ENCODE peak calls at places on chromosomes 12 and 14, in six cellular contexts. N is ascending aorta, W is cardiac muscle cell, I is psoas muscle, X is left lung, Y is Panc1. Z is an unnamed sample.

GRCh38 chr12:12612403-12612802 is 727 bp downstream of the CREBL2 start:
- DNase-seq in N (no peak), W (peak), I (no peak), X (no peak), Y (no peak), Z (peak)

GRCh38 chr12:89098390-89099102 is 253.8 kb downstream of the DUSP6 start:
- DNase-seq in N (no peak), W (peak), I (no peak), X (no peak), Y (no peak), Z (peak)

GRCh38 chr14:21298358-21298757 is 18.5 kb downstream of the RPGRIP1 start:
- DNase-seq in N (no peak), W (no peak), I (no peak), X (no peak), Y (no peak), Z (no peak)

GRCh38 chr12:77725611-77726010 is 105.1 kb upstream of the NAV3 start:
- DNase-seq in N (no peak), W (peak), I (no peak), X (no peak), Y (no peak), Z (peak)

GRCh38 chr14:106455026-106455425 is 928.6 kb downstream of the TMEM121 start:
- DNase-seq in N (no peak), W (no peak), I (no peak), X (no peak), Y (no peak), Z (no peak)

GRCh38 chr14:97832734-97833133 is 1035.6 kb downstream of the VRK1 start:
- DNase-seq in N (no peak), W (no peak), I (no peak), X (no peak), Y (no peak), Z (no peak)

GRCh38 chr12:5739862-5740370 is 205.1 kb downstream of the ANO2 start:
- DNase-seq in N (no peak), W (no peak), I (no peak), X (no peak), Y (no peak), Z (no peak)

GRCh38 chr14:79280400-79280670 is 931.0 kb downstream of the DIO2 start:
- DNase-seq in N (no peak), W (no peak), I (no peak), X (no peak), Y (no peak), Z (no peak)

GRCh38 chr12:12159988-12160387 is 89.2 kb downstream of the BCL2L14 start:
- DNase-seq in N (no peak), W (peak), I (no peak), X (no peak), Y (no peak), Z (peak)

GRCh38 chr14:28613526-28613925 is 153.1 kb upstream of the FOXG1 start:
- DNase-seq in N (no peak), W (no peak), I (no peak), X (no peak), Y (no peak), Z (no peak)

GRCh38 chr14:29814153-29815057 is 113.2 kb downstream of the PRKD1 start:
- DNase-seq in N (no peak), W (peak), I (peak), X (peak), Y (no peak), Z (no peak)

GRCh38 chr12:7106082-7106481 is 2.9 kb downstream of the C1RL start:
- DNase-seq in N (no peak), W (no peak), I (no peak), X (no peak), Y (no peak), Z (no peak)
- H3K4me3 ChIP-seq in N (no peak), W (no peak), I (no peak), X (no peak), Y (no peak), Z (no peak)

DNA sequence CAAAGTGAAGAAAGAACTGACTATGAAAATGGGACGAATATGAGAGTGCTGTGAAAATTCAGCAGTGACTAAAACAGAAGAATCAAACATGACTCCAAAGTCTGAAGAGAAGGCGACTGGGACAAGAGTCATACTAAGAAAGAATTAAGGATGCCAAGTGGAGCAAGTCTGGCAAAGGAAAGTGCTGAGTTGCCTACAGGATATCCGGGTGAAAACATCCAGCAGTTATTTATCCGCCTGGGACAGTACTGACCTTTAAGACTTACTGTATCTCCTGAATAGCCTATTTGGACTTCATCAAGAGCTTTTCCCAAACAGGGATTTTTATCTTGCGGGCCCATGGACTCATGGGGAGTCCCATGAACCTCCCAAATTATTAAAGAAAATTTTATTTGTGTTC is 41.1 kb downstream of the KICS2 start:
- DNase-seq in N (no peak), W (peak), I (no peak), X (no peak), Y (peak), Z (peak)
- TF ChIP-seq CTCF in N (no peak), W (no peak), I (no peak), X (no peak), Y (no peak), Z (no peak)

GRCh38 chr12:113056381-113056630 is 224 bp upstream of the DTX1 start:
- DNase-seq in N (no peak), W (no peak), I (no peak), X (no peak), Y (no peak), Z (no peak)
- H3K4me3 ChIP-seq in N (peak), W (peak), I (peak), X (peak), Y (peak), Z (no peak)

DNA sequence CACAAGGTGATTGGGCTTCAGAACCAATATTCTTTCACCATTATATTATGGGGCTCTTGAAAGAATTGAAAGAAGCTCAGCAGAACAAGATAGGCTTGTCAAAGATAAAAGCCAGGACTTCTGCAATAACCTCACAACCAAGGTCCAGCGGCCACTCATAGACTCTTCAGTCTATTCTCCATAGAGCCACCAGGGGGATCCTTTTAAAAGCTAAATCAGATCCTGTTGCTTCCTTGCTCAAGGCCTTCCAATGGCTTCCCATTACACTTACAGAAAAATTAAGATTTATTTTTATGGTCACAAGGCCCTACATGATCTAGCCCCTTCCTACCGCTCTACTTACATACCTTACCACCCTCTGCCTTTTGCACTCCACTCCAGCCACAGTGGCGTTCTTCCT is 169.6 kb downstream of the C12orf42 start:
- DNase-seq in N (no peak), W (no peak), I (no peak), X (no peak), Y (no peak), Z (no peak)
- TF ChIP-seq CTCF in N (no peak), W (no peak), I (no peak), X (peak), Y (peak), Z (peak)

DNA sequence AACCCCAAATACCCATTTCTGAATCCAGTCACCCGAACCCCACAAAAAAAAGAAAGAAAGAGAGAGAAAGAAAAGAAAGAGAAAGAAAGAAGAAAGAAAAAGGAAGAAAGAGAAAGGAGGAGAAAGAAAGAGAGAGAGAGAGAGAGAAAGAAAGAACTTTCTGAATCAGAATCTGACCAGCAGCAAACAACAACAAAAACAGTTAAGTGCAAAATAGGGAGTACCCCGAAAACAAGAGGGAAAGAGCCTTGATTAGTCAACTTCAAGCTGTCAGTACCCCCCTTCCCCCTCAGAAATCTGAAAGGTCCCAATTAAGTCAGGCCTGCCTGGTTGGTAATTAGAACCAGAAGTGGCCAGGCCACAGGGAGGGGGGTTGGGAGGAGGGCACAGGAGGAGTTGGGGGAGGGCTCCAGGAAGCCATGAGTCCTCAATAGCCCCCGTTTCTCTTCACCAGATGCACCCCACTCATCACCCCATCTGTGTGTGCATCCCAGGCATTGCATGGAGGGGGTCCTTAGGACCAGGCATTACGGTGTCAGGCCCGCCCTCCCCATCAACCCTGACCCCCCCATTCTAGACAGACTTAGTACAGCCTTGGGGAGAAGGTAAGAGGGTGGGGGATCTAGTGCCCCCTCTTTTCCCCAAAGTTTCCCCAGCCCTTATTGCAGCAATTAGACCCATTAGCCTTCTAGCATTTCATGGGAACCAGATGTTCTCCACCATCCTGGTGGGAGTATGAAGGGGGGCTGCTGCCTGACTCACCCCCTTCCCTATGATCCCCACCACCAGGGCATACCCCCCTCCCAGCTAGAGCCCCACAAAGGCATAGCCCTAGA is 9.6 kb downstream of the RARG start:
- DNase-seq in N (no peak), W (no peak), I (no peak), X (no peak), Y (no peak), Z (peak)
- H3K4me3 ChIP-seq in N (peak), W (peak), I (peak), X (peak), Y (no peak), Z (peak)

DNA sequence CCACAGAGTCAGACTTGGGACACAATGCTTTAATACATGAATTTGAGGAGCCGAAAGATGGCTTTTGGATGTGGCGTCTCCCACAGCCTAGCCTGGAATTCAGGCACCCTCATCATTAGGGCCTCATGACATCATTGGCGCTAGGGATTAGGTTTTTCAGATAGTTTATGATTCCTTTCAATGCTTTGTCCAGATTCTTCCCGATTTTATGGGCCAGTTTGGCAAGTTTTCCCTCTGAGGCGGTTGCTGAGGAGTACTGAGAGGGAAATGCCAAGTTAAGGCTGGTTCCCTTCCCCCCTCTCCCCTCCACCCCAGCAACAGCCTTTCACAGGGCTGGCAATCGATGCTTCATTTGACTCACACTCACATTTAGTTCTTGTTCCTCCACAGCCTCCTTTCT is 19.7 kb upstream of the PPP1R1A start:
- DNase-seq in N (no peak), W (no peak), I (no peak), X (no peak), Y (no peak), Z (no peak)
- TF ChIP-seq CTCF in N (no peak), W (no peak), I (no peak), X (no peak), Y (no peak), Z (no peak)

DNA sequence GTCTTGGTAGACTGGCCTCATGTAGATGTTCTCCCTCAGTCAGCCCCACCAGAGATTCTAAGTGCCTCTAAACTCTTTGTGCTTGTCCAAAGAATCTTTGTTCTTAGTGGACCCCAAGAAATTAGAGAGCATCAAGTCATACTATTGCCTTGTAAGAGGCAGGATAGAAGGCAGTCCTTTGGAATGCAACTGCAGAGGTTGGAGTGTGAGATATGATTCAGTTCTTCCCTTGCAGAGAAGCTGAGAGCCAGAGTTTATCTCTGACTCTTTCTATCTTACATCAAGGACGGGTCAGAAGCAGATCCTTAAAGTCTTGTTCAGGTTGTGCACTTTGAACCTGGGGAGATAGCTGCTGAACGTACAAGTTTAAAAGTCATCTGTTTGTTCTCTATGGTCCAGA is 21.1 kb downstream of the TMX1 start:
- DNase-seq in N (no peak), W (no peak), I (no peak), X (no peak), Y (no peak), Z (no peak)
- H3K4me3 ChIP-seq in N (no peak), W (no peak), I (no peak), X (no peak), Y (no peak), Z (no peak)

GRCh38 chr14:93978735-93979134 is 2.4 kb upstream of the ASB2 start:
- DNase-seq in N (no peak), W (no peak), I (no peak), X (no peak), Y (no peak), Z (no peak)
- TF ChIP-seq CTCF in N (no peak), W (no peak), I (no peak), X (no peak), Y (no peak), Z (no peak)

GRCh38 chr14:22752422-22752821 is 14.1 kb upstream of the OXA1L start:
- DNase-seq in N (no peak), W (no peak), I (no peak), X (no peak), Y (no peak), Z (no peak)
- H3K4me3 ChIP-seq in N (no peak), W (no peak), I (no peak), X (no peak), Y (no peak), Z (no peak)

GRCh38 chr14:36245223-36245622 is 68.7 kb upstream of the PTCSC3 start:
- DNase-seq in N (no peak), W (no peak), I (no peak), X (no peak), Y (no peak), Z (no peak)

GRCh38 chr14:36238666-36239363 is 62.3 kb upstream of the PTCSC3 start:
- DNase-seq in N (no peak), W (peak), I (no peak), X (peak), Y (no peak), Z (peak)

GRCh38 chr14:36243183-36243582 is 66.7 kb upstream of the PTCSC3 start:
- DNase-seq in N (no peak), W (no peak), I (no peak), X (no peak), Y (no peak), Z (no peak)

DNA sequence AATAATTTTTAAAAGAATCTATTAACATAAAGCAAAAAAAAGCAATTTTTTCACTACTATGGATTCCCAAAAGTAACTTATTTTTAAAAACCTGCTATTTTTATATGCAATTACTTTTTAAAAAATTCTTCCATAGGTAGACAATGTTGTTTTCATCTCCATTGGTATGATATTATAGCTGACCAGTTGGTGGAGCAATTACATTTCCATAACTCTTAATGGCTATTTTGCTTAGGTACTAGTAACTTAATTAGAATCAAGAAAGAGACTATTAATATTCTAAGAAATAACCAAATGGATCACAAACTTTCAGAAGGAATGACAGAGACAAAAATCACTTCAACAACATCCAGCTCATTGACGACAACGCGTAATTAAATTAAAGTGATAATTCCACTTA is 64.7 kb upstream of the PTCSC3 start:
- DNase-seq in N (no peak), W (peak), I (no peak), X (no peak), Y (no peak), Z (no peak)
- TF ChIP-seq CTCF in N (no peak), W (no peak), I (no peak), X (peak), Y (peak), Z (no peak)

Z was measured in AG10803.